ENCODE peak calls at places on chromosomes 7 and 10, in seven cellular contexts. Z is vagina; V is tibial nerve; P is CD8-positive, alpha-beta memory T cell; O is psoas muscle; E is upper lobe of right lung; N is stomach. B is an unnamed sample.

GRCh38 chr7:138970979-138971378 is 10.2 kb downstream of the KIAA1549 start:
- DNase-seq in V (no peak), N (no peak), P (no peak), E (no peak), O (no peak), Z (no peak), B (no peak)

GRCh38 chr7:101160917-101161316 is 4.5 kb downstream of the VGF start:
- DNase-seq in N (no peak), Z (no peak), O (no peak), E (no peak), P (no peak), V (no peak), B (no peak)

GRCh38 chr7:88835147-88835728 is 39.7 kb upstream of the TEX47 start:
- DNase-seq in Z (no peak), N (no peak), O (no peak), V (no peak), E (no peak), P (no peak), B (no peak)

GRCh38 chr10:22620140-22620857 is 94.1 kb downstream of the PIP4K2A start:
- DNase-seq in V (peak; percentile 60), E (no peak), O (peak; percentile 72), N (peak; percentile 61), Z (no peak), P (no peak), B (no peak)

GRCh38 chr7:149005427-149006344 is 22.6 kb downstream of the PDIA4 start:
- DNase-seq in V (peak; percentile 76), P (peak; percentile 88), E (peak; percentile 91), O (peak; percentile 93), Z (no peak), N (peak; percentile 88), B (peak; percentile 94)

GRCh38 chr7:98329100-98329871 is 47.8 kb downstream of the BRI3 start:
- DNase-seq in V (no peak), E (peak; percentile 36), Z (no peak), O (no peak), N (no peak), P (no peak), B (no peak)

GRCh38 chr7:68125173-68125572 is 1128.5 kb downstream of the TYW1 start:
- DNase-seq in E (no peak), V (no peak), O (no peak), N (no peak), P (no peak), Z (no peak), B (peak; percentile 60)

GRCh38 chr7:150428671-150429451 is 21.6 kb upstream of the GIMAP8 start:
- DNase-seq in V (no peak), E (peak; percentile 63), O (no peak), Z (peak; percentile 79), N (no peak), P (no peak), B (no peak)

GRCh38 chr7:108076141-108076540 is 54.0 kb downstream of the LAMB4 start:
- DNase-seq in N (no peak), E (no peak), Z (no peak), P (no peak), V (no peak), O (no peak), B (no peak)

GRCh38 chr10:121531076-121531829 is 67.0 kb downstream of the FGFR2 start:
- DNase-seq in E (no peak), V (peak; percentile 41), P (no peak), O (no peak), N (no peak), Z (no peak), B (no peak)

GRCh38 chr7:100588438-100588837 is 2.3 kb downstream of the FBXO24 start:
- DNase-seq in Z (no peak), N (no peak), E (no peak), O (no peak), P (no peak), V (no peak), B (no peak)

GRCh38 chr7:84314263-84314662 is 119.7 kb upstream of the SEMA3A start:
- DNase-seq in E (no peak), P (no peak), O (no peak), V (no peak), Z (no peak), N (no peak), B (no peak)

DNA sequence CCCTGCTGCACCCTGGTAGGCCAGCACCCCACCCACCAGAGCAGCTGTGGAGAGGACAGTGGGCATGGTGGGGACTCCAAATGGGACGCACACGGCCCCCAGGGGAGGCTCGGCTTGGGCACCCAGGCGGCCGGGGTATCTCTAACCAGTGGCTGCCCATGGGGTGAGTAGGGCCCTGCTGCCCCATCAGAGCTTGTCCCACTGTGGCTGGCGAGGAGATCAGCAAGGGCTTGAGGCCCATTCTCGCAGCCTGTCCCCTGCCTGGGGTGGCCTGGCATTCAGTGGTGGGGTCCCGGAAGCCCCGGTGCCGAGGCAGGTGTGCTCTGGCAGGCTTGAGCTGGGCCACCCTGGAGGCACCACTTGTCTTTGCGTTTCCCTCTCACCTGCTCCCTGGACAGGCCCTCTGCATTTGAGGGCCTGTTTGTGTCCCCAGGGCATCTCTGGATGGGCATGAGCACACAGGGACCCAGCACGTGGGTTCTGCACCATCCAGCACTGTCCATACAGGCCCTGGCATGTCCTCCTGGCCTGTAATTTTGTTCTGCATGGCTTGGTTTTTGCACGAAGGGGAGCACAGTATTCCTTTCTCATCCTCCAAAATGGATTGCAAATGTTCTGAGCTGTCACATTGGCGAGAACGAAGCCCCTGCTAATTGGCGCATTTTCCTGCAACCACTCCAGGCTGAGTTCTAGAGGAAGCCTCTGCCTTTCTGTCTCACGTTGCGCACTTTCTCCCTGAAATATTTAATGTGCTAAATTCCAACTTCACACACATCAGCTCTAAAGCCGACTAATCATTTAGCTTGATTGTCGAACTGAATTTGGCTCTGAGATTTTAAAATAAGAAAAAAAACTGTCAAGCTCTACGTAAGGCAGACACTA is 27.2 kb downstream of the PWWP2B start:
- DNase-seq in E (no peak), N (no peak), O (no peak), V (no peak), Z (no peak), P (no peak), B (no peak)
- H3K27ac ChIP-seq in E (no peak overlapping the region), N (no peak overlapping the region), O (no peak overlapping the region), V (no peak overlapping the region), Z (peak overlapping the region; percentile 21), P (no peak overlapping the region), B (no peak overlapping the region)

GRCh38 chr10:13681095-13681494 is 94.3 kb downstream of the PRPF18 start:
- DNase-seq in O (no peak), V (no peak), Z (no peak), N (no peak), P (no peak), E (no peak), B (no peak)

GRCh38 chr10:13684252-13684791 is 97.6 kb downstream of the PRPF18 start:
- DNase-seq in Z (no peak), N (peak; percentile 43), V (peak; percentile 28), P (no peak), E (peak; percentile 70), O (peak; percentile 81), B (no peak)

GRCh38 chr10:13681963-13682362 is 95.2 kb downstream of the PRPF18 start:
- DNase-seq in N (no peak), P (no peak), V (no peak), E (no peak), Z (no peak), O (no peak), B (no peak)

GRCh38 chr10:13681528-13681927 is 94.8 kb downstream of the PRPF18 start:
- DNase-seq in N (no peak), Z (no peak), E (no peak), O (no peak), V (no peak), P (no peak), B (no peak)

DNA sequence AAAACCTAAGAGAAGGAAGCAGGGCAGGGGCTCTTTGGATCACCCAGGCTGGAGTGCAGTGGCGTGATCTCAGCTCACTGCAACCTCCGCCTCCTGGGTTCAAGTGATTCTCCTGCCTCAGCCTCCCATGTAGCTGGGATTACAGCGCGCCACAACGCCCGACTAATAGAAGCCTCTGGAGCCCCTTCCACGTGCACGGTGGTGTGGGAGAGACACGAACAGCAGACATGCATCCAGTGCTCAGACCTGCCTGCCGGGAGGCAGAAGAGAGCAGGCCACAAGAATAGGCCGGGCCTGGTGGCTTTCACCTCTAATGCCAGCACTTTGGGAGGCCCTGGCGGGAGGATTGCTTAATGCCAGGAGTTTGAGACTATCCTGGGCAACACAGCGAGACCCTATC is 96.3 kb downstream of the PRPF18 start:
- DNase-seq in N (no peak), E (no peak), Z (no peak), P (no peak), V (no peak), O (no peak), B (no peak)
- H3K4me1 ChIP-seq in N (peaks cover 44% of the 10 kb centered on the region), E (peaks cover 21% of the 10 kb centered on the region), Z (peaks cover 23% of the 10 kb centered on the region), P (no peaks in the 10 kb centered on the region), V (peaks cover 45% of the 10 kb centered on the region), O (peaks cover 37% of the 10 kb centered on the region), B (peaks cover 51% of the 10 kb centered on the region)

DNA sequence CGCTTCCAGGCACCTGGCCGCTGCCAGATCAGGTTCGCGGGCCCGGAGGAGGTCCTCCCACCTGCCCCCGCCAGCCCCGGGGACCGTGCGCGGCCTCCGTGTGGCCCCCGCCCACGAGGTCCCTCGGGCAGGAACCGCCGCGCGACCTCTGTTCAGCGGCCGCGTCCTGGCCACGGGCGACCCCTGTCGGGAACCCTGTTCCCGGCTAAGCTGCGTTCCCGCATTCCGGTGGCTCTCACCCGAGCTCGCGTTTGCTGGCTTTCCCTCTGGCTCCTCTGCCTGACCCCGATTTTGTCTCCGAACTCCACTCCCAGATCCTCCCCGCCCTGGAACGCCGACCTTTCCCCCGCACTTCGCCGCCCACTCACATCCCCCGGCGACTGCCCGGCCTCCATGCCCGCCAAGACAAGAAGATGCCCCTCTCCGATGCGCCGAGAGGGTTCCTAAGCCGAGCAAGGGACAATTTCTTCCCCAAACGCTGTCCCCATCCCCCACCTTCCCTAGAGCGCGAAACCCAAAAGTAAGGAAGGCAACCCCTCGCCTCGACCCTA is 2.3 kb downstream of the SFMBT2 start:
- DNase-seq in N (peak; percentile 49), O (peak; percentile 80), V (no peak), P (peak; percentile 60), E (peak; percentile 84), Z (no peak), B (no peak)
- H3K27ac ChIP-seq in N (peak overlapping the region; percentile 64), O (peak overlapping the region; percentile 81), V (peak overlapping the region; percentile 73), P (peak overlapping the region; percentile 84), E (peak overlapping the region; percentile 55), Z (peak overlapping the region; percentile 89), B (peak overlapping the region; percentile 82)

GRCh38 chr7:47570649-47571050 is 11.3 kb downstream of the TNS3 start:
- DNase-seq in O (peak; percentile 70), E (no peak), V (no peak), Z (no peak), P (no peak), N (no peak), B (no peak)
- H3K4me1 ChIP-seq in O (peaks cover 22% of the 10 kb centered on the region), E (peaks cover 77% of the 10 kb centered on the region), V (peaks cover 88% of the 10 kb centered on the region), Z (peaks cover 55% of the 10 kb centered on the region), P (no peaks in the 10 kb centered on the region), N (peaks cover 75% of the 10 kb centered on the region), B (peaks cover 46% of the 10 kb centered on the region)

B was measured in esophagus muscularis mucosa.